ENCODE peak calls at places on chromosomes 11 and 22, in four cellular contexts. N, D, J and I are unnamed samples.

GRCh38 chr22:49326558-49326957 is 501.1 kb downstream of the BRD1 start:
- DNase-seq in N (no peak), D (no peak), J (no peak), I (no peak)

GRCh38 chr22:36828815-36829214 is 12.0 kb upstream of the PVALB start:
- DNase-seq in N (no peak), D (no peak), J (peak), I (no peak)

GRCh38 chr22:44497218-44497903 is 672 bp downstream of the RTL6 start:
- DNase-seq in N (no peak), D (peak), J (peak), I (peak)

GRCh38 chr11:45590743-45591142 is 74.7 kb downstream of the CHST1 start:
- DNase-seq in N (no peak), D (no peak), J (no peak), I (no peak)

GRCh38 chr22:20089977-20090729 is 10.1 kb downstream of the DGCR8 start:
- DNase-seq in N (no peak), D (no peak), J (no peak), I (peak)

GRCh38 chr11:128026596-128026995 is 560.8 kb downstream of the ETS1 start:
- DNase-seq in N (no peak), D (peak), J (no peak), I (peak)

GRCh38 chr22:20956258-20957117 is 10.6 kb upstream of the AIFM3 start:
- DNase-seq in N (no peak), D (no peak), J (no peak), I (peak)

GRCh38 chr11:106974831-106975230 is 43.4 kb downstream of the GUCY1A2 start:
- DNase-seq in N (no peak), D (no peak), J (no peak), I (no peak)

GRCh38 chr11:125931116-125931515 is 14.7 kb upstream of the VSIG10L2 start:
- DNase-seq in N (no peak), D (no peak), J (no peak), I (no peak)

GRCh38 chr11:12810497-12810896 is 136.3 kb downstream of the TEAD1 start:
- DNase-seq in N (no peak), D (no peak), J (peak), I (peak)

GRCh38 chr11:43393765-43394355 is 35.1 kb downstream of the TTC17 start:
- DNase-seq in N (no peak), D (peak), J (peak), I (peak)

GRCh38 chr22:32024791-32025190 is 18.3 kb upstream of the SLC5A1 start:
- DNase-seq in N (no peak), D (no peak), J (no peak), I (peak)

GRCh38 chr11:69744435-69744834 is 30.7 kb downstream of the FGF4 start:
- DNase-seq in N (no peak), D (peak), J (no peak), I (peak)

GRCh38 chr11:65182258-65183170 is 786 bp downstream of the CAPN1 start:
- DNase-seq in N (no peak), D (peak), J (peak), I (no peak)

GRCh38 chr11:936199-936598 is 10.5 kb downstream of the AP2A2 start:
- DNase-seq in N (no peak), D (no peak), J (no peak), I (no peak)

GRCh38 chr11:118379497-118379896 is 20.1 kb downstream of the UBE4A start:
- DNase-seq in N (no peak), D (no peak), J (no peak), I (no peak)

GRCh38 chr11:12963789-12964536 is 45.2 kb upstream of the RASSF10 start:
- DNase-seq in N (peak), D (peak), J (peak), I (peak)

GRCh38 chr22:36776722-36777121 is 803 bp upstream of the IFT27 start:
- DNase-seq in N (no peak), D (no peak), J (no peak), I (no peak)

GRCh38 chr11:119773016-119773415 is 44.0 kb upstream of the NECTIN1 start:
- DNase-seq in N (no peak), D (no peak), J (no peak), I (no peak)

GRCh38 chr11:13007702-13008435 is 1.2 kb upstream of the RASSF10 start:
- DNase-seq in N (no peak), D (no peak), J (no peak), I (no peak)

GRCh38 chr11:57491371-57492061 is 24.0 kb downstream of the SLC43A1 start:
- DNase-seq in N (no peak), D (peak), J (peak), I (no peak)

GRCh38 chr11:42175203-42175602 is 715.8 kb upstream of the LRRC4C start:
- DNase-seq in N (no peak), D (no peak), J (no peak), I (no peak)

GRCh38 chr11:46050065-46050464 is 71.2 kb downstream of the PHF21A start:
- DNase-seq in N (no peak), D (no peak), J (no peak), I (peak)

GRCh38 chr11:10379433-10379832 is 74.6 kb downstream of the ADM start:
- DNase-seq in N (no peak), D (no peak), J (no peak), I (peak)

GRCh38 chr11:80860632-80861031 is 1419.8 kb upstream of the TENM4 start:
- DNase-seq in N (no peak), D (peak), J (no peak), I (no peak)

GRCh38 chr22:35703861-35704584 is 13.6 kb upstream of the APOL5 start:
- DNase-seq in N (no peak), D (no peak), J (no peak), I (peak)

GRCh38 chr11:10117709-10118341 is 176.2 kb downstream of the SBF2 start:
- DNase-seq in N (no peak), D (peak), J (no peak), I (peak)

GRCh38 chr11:27619039-27619438 is 81.2 kb downstream of the BDNF start:
- DNase-seq in N (no peak), D (no peak), J (no peak), I (peak)

GRCh38 chr11:35321532-35322320 is 97.6 kb downstream of the SLC1A2 start:
- DNase-seq in N (no peak), D (no peak), J (no peak), I (peak)

GRCh38 chr11:35321111-35321510 is 98.2 kb downstream of the SLC1A2 start:
- DNase-seq in N (no peak), D (no peak), J (peak), I (no peak)

GRCh38 chr11:35318309-35318708 is 101.0 kb downstream of the SLC1A2 start:
- DNase-seq in N (no peak), D (no peak), J (no peak), I (no peak)

GRCh38 chr11:35317253-35317652 is 102.1 kb downstream of the SLC1A2 start:
- DNase-seq in N (no peak), D (no peak), J (no peak), I (no peak)

DNA sequence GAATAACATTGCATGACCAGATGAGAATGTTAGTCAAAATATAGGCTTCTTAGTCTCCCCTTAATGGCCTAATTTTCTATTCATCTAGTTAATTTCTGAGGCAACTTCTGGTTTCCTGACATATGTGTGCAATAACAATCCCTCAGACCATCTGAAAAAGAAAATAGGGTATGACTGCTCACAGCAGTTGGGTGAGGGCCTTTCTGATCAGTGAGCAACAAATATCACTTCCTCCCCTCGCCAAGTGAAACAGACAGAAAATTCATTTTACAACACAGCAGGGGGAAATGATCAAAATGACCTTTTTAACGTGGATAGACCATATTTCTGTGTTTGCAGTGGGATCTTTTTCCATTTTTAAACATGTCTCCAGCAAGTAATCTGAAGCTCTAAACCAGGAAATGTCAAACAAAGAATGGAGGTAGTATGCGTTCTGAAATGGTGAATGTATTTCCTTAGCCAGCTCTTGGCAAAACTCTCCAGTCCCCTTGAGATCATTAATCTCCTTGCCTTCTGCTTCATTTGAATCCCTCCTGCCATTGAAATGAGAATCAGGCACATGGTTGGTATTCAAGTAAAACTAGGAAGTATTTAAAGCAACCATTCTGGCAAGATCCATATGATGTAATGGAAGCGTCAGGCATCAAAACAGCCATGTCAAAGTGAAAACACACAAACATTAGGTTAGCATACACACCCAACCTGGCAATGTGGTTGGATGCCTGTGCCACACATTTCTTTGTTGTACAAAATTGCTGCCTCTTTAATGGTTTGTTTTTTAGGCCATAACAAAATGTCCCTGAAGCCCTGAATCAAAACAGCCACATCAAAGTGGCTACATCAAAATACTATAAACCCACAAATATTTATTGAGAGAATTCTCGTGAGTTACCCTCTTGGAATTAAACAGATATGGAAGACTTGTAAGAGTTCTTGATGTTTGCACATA is 100.1 kb downstream of the SLC1A2 start:
- DNase-seq in N (no peak), D (peak), J (no peak), I (no peak)
- TF ChIP-seq FOS in N (no peak), D (no peak), J (no peak), I (no peak)

GRCh38 chr11:92916299-92916698 is 53.2 kb upstream of the MTNR1B start:
- DNase-seq in N (no peak), D (no peak), J (no peak), I (no peak)

GRCh38 chr11:92915551-92915950 is 53.9 kb upstream of the MTNR1B start:
- DNase-seq in N (no peak), D (no peak), J (no peak), I (no peak)

GRCh38 chr11:92917927-92918326 is 51.5 kb upstream of the MTNR1B start:
- DNase-seq in N (no peak), D (no peak), J (no peak), I (no peak)

DNA sequence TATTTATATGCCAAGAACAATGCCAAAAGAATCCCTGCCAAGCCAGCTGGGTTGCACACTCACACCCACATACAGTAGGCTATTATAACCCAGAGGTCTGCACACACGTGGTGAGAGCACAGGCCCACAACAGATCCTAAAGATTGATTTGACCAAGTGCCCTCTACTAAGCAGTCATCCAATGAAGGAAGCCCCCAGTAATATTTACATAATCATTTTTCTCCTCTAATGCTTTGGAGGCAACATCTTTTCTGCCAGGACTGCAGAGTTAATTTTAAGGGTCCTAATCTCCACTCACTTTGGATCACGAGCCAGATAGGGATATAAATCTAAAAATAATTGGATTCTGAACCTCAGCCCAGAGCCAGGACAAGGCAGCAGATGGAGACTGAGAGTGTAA is 49.2 kb upstream of the MTNR1B start:
- DNase-seq in N (no peak), D (no peak), J (no peak), I (no peak)
- H2AFZ ChIP-seq in N (no peak), D (no peak), J (no peak), I (no peak)

GRCh38 chr22:47250995-47251765 is 488.7 kb downstream of the TBC1D22A start:
- DNase-seq in N (no peak), D (no peak), J (no peak), I (no peak)

GRCh38 chr22:47248925-47249324 is 486.5 kb downstream of the TBC1D22A start:
- DNase-seq in N (no peak), D (no peak), J (no peak), I (no peak)

GRCh38 chr22:47249370-47249928 is 487.0 kb downstream of the TBC1D22A start:
- DNase-seq in N (no peak), D (no peak), J (no peak), I (no peak)

GRCh38 chr22:47247609-47248240 is 485.3 kb downstream of the TBC1D22A start:
- DNase-seq in N (no peak), D (no peak), J (no peak), I (no peak)

GRCh38 chr22:47251911-47252310 is 489.5 kb downstream of the TBC1D22A start:
- DNase-seq in N (no peak), D (no peak), J (no peak), I (no peak)
- TF ChIP-seq FOS in N (no peak), D (no peak), J (no peak), I (no peak)

DNA sequence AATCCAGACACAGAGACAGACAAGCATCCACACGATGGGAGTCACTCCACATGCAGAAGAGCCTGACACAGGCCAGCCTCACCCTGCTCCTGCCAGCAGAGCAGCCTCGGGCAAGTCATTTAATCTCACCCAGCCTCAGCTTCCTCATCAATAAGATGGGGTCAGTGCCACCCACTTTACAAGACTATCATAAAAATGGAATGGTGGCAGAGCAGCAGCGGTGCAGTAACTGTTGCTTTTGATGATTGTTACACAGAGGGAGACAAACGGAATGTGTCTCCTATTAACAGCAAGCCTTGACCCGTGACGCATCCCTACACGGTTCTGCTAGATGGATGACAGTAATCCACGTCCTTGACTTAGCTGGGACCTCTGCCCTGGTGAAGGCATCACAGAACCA is 26.0 kb upstream of the ARFGAP3 start:
- DNase-seq in N (no peak), D (no peak), J (no peak), I (no peak)
- H2AFZ ChIP-seq in N (no peak), D (no peak), J (no peak), I (no peak)

GRCh38 chr22:29630987-29631386 is 27.6 kb downstream of the NF2 start:
- DNase-seq in N (no peak), D (no peak), J (no peak), I (no peak)
- TF ChIP-seq FOS in N (no peak), D (no peak), J (no peak), I (no peak)

DNA sequence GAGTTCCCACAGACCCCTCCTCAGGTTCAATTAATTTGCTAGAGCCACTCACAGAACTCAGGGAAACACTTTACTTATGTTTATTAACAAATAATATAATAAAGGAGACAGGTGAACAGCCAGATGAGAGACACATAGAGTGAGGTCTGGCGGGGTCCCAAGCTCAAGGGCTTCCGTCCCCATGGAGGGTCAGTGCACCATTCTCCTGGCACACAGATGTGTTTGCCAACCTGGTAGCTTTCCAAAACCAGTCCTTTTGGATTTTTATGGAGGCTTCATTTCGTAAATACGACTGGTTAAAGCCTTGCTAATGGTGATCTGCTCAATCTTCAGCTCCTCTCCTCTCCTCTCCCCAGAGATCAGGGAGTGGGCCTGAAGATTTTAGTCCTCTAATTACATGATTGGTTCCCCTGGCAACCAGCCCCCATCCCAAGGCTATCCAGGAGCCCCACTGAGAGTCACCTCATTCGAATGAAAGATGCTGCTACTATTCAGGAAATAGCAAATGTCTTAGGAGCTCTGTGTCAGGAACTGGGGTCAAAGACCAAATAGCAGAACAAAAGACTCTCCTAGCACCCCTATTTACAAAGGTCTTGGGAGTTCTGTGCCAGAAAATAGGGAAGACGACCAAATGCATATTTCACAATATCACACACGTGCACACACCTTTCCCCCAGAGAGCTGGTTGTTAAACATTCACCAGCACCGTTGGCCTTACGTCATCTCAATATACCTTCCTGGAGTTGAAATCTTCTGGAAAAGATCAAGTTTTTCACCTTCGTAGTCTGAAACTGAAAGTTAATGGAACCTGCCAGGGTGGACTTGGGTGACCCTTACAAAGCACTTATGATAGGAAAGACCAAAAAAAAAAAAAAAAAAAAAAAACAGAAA is 23.8 kb upstream of the CAPRIN1 start:
- DNase-seq in N (no peak), D (no peak), J (no peak), I (no peak)
- H2AFZ ChIP-seq in N (no peak), D (no peak), J (peak), I (no peak)

GRCh38 chr11:34833602-34834001 is 82.6 kb downstream of the APIP start:
- DNase-seq in N (no peak), D (no peak), J (no peak), I (no peak)

GRCh38 chr11:34827239-34827638 is 88.9 kb downstream of the APIP start:
- DNase-seq in N (no peak), D (no peak), J (no peak), I (no peak)

GRCh38 chr11:34826384-34826726 is 89.8 kb downstream of the APIP start:
- DNase-seq in N (no peak), D (no peak), J (no peak), I (no peak)

GRCh38 chr11:34830035-34830434 is 86.1 kb downstream of the APIP start:
- DNase-seq in N (no peak), D (no peak), J (peak), I (no peak)

GRCh38 chr11:34830648-34831047 is 85.5 kb downstream of the APIP start:
- DNase-seq in N (no peak), D (no peak), J (no peak), I (peak)
- TF ChIP-seq FOS in N (no peak), D (no peak), J (no peak), I (no peak)

DNA sequence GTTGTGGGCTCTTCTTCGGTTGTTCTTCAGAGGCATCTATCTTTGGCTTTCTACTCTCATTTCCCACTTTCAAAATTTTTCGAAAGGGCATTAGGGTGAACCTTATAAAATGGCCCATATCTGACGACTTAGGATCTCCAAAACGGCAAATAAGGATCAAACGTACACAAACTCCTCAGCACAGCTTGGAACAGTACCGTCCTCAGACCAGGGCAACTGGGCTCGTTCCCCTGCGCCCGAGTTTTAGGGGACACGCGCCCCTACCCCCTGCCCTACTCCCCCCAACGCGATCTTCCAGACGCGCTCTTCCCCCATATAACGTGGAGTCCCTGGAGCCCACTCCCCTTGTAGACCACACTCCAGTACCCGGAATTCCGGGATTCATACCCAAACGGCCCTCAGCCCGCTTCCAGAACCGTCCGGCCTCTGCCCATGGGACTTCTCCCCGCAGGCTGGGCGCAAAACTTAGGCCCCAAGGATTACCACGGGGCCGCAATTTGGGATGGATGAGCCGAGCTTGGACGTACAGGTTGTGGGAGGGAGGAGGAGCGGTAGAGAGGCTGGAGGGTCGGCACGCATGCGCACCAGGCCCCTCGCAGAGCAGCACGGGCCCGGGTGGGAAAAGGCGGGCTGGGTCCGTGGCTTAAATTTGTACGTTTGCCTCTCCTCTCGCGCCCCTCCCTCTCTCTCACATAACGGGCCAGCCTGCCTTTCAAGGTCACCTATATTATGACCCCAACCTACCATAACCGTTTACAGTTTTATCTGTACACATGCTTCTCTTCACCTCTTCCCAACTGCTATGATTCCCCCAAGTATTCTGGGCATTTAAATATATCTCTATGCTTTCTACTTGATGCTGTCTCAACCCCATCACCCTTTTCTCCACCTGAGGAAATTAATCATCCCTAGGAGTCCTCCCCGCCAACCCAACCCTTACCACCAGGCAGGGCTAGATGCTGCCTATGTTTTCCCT is 3.4 kb downstream of the CCDC89 start:
- DNase-seq in N (no peak), D (peak), J (peak), I (peak)
- H2AFZ ChIP-seq in N (peak), D (peak), J (peak), I (peak)